ENCODE peak calls at places on chromosomes 3 and 15, in eight cellular contexts. One of them, this sample, is unnamed.

GRCh38 chr3:101827211-101828174 is 21.8 kb upstream of the NFKBIZ start:
- DNase-seq in NCI-H1092 treated with DMSO at 0.1 percent for 48 hours: peak
- DNase-seq in hepatic stellate cell: peak
- DNase-seq in left ventricle myocardium superior: peak
- DNase-seq in lung: peak
- DNase-seq in Daoy: peak
- DNase-seq in substantia nigra: peak
- DNase-seq in stimulated activated CD4-positive, alpha-beta T cell treated with anti-CD3 and anti-CD28 coated beads, TNF-alpha, amount 100 ng/mL, for 4 hours: peak
- DNase-seq in this sample: peak

GRCh38 chr3:193828477-193828876 is 235.5 kb downstream of the OPA1 start:
- DNase-seq in NCI-H1092 treated with DMSO at 0.1 percent for 48 hours: no peak
- DNase-seq in hepatic stellate cell: no peak
- DNase-seq in left ventricle myocardium superior: no peak
- DNase-seq in lung: no peak
- DNase-seq in Daoy: no peak
- DNase-seq in substantia nigra: no peak
- DNase-seq in stimulated activated CD4-positive, alpha-beta T cell treated with anti-CD3 and anti-CD28 coated beads, TNF-alpha, amount 100 ng/mL, for 4 hours: no peak
- DNase-seq in this sample: no peak

GRCh38 chr15:84685304-84685703 is 27.3 kb upstream of the NMB start:
- DNase-seq in NCI-H1092 treated with DMSO at 0.1 percent for 48 hours: no peak
- DNase-seq in hepatic stellate cell: peak
- DNase-seq in left ventricle myocardium superior: peak
- DNase-seq in lung: no peak
- DNase-seq in Daoy: peak
- DNase-seq in substantia nigra: no peak
- DNase-seq in stimulated activated CD4-positive, alpha-beta T cell treated with anti-CD3 and anti-CD28 coated beads, TNF-alpha, amount 100 ng/mL, for 4 hours: no peak
- DNase-seq in this sample: no peak

GRCh38 chr3:102733811-102734574 is 299.2 kb downstream of the ZPLD1 start:
- DNase-seq in NCI-H1092 treated with DMSO at 0.1 percent for 48 hours: no peak
- DNase-seq in hepatic stellate cell: no peak
- DNase-seq in left ventricle myocardium superior: no peak
- DNase-seq in lung: no peak
- DNase-seq in Daoy: no peak
- DNase-seq in substantia nigra: no peak
- DNase-seq in stimulated activated CD4-positive, alpha-beta T cell treated with anti-CD3 and anti-CD28 coated beads, TNF-alpha, amount 100 ng/mL, for 4 hours: no peak
- DNase-seq in this sample: no peak

GRCh38 chr3:123627673-123628670 is 43.1 kb upstream of the HACD2 start:
- DNase-seq in NCI-H1092 treated with DMSO at 0.1 percent for 48 hours: peak
- DNase-seq in hepatic stellate cell: no peak
- DNase-seq in left ventricle myocardium superior: peak
- DNase-seq in lung: no peak
- DNase-seq in Daoy: no peak
- DNase-seq in substantia nigra: no peak
- DNase-seq in stimulated activated CD4-positive, alpha-beta T cell treated with anti-CD3 and anti-CD28 coated beads, TNF-alpha, amount 100 ng/mL, for 4 hours: no peak
- DNase-seq in this sample: no peak

GRCh38 chr3:128573160-128573559 is 77.5 kb downstream of the RPN1 start:
- DNase-seq in NCI-H1092 treated with DMSO at 0.1 percent for 48 hours: no peak
- DNase-seq in hepatic stellate cell: no peak
- DNase-seq in left ventricle myocardium superior: no peak
- DNase-seq in lung: no peak
- DNase-seq in Daoy: no peak
- DNase-seq in substantia nigra: no peak
- DNase-seq in stimulated activated CD4-positive, alpha-beta T cell treated with anti-CD3 and anti-CD28 coated beads, TNF-alpha, amount 100 ng/mL, for 4 hours: no peak
- DNase-seq in this sample: no peak

GRCh38 chr3:32584660-32585059 is 14.0 kb upstream of the DYNC1LI1 start:
- DNase-seq in NCI-H1092 treated with DMSO at 0.1 percent for 48 hours: no peak
- DNase-seq in hepatic stellate cell: no peak
- DNase-seq in left ventricle myocardium superior: peak
- DNase-seq in lung: no peak
- DNase-seq in Daoy: no peak
- DNase-seq in substantia nigra: no peak
- DNase-seq in stimulated activated CD4-positive, alpha-beta T cell treated with anti-CD3 and anti-CD28 coated beads, TNF-alpha, amount 100 ng/mL, for 4 hours: no peak
- DNase-seq in this sample: no peak

GRCh38 chr3:23519548-23520208 is 286.1 kb upstream of the UBE2E1 start:
- DNase-seq in NCI-H1092 treated with DMSO at 0.1 percent for 48 hours: no peak
- DNase-seq in hepatic stellate cell: no peak
- DNase-seq in left ventricle myocardium superior: no peak
- DNase-seq in lung: no peak
- DNase-seq in Daoy: no peak
- DNase-seq in substantia nigra: no peak
- DNase-seq in stimulated activated CD4-positive, alpha-beta T cell treated with anti-CD3 and anti-CD28 coated beads, TNF-alpha, amount 100 ng/mL, for 4 hours: no peak
- DNase-seq in this sample: no peak

GRCh38 chr15:69559440-69560215 is 107.0 kb downstream of the RPLP1 start:
- DNase-seq in NCI-H1092 treated with DMSO at 0.1 percent for 48 hours: no peak
- DNase-seq in hepatic stellate cell: no peak
- DNase-seq in left ventricle myocardium superior: no peak
- DNase-seq in lung: no peak
- DNase-seq in Daoy: no peak
- DNase-seq in substantia nigra: no peak
- DNase-seq in stimulated activated CD4-positive, alpha-beta T cell treated with anti-CD3 and anti-CD28 coated beads, TNF-alpha, amount 100 ng/mL, for 4 hours: no peak
- DNase-seq in this sample: no peak

GRCh38 chr3:39805650-39806049 is 3.8 kb upstream of the MYRIP start:
- DNase-seq in NCI-H1092 treated with DMSO at 0.1 percent for 48 hours: no peak
- DNase-seq in hepatic stellate cell: no peak
- DNase-seq in left ventricle myocardium superior: no peak
- DNase-seq in lung: no peak
- DNase-seq in Daoy: no peak
- DNase-seq in substantia nigra: no peak
- DNase-seq in stimulated activated CD4-positive, alpha-beta T cell treated with anti-CD3 and anti-CD28 coated beads, TNF-alpha, amount 100 ng/mL, for 4 hours: no peak
- DNase-seq in this sample: no peak

GRCh38 chr3:189270248-189270832 is 98.6 kb downstream of the TPRG1 start:
- DNase-seq in NCI-H1092 treated with DMSO at 0.1 percent for 48 hours: peak
- DNase-seq in hepatic stellate cell: peak
- DNase-seq in left ventricle myocardium superior: peak
- DNase-seq in lung: peak
- DNase-seq in Daoy: peak
- DNase-seq in substantia nigra: peak
- DNase-seq in stimulated activated CD4-positive, alpha-beta T cell treated with anti-CD3 and anti-CD28 coated beads, TNF-alpha, amount 100 ng/mL, for 4 hours: peak
- DNase-seq in this sample: peak